ENCODE peak calls at places on chromosomes 4 and X, in seven cellular contexts. C, Q, M, H, B, J and P are unnamed samples.

GRCh38 chr4:125551451-125551850 is 236.7 kb downstream of the FAT4 start:
- DNase-seq in C (no peak), Q (no peak), M (no peak), H (no peak), B (no peak), J (no peak), P (no peak)

GRCh38 chr4:7206856-7207567 is 14.7 kb downstream of the SORCS2 start:
- DNase-seq in C (no peak), Q (no peak), M (no peak), H (no peak), B (peak; percentile 88), J (no peak), P (no peak)

GRCh38 chr4:74969507-74970474 is 36.9 kb downstream of the PARM1 start:
- DNase-seq in C (no peak), Q (peak; percentile 40), M (no peak), H (no peak), B (no peak), J (no peak), P (no peak)

GRCh38 chr4:31390849-31391248 is 670.7 kb downstream of the PCDH7 start:
- DNase-seq in C (no peak), Q (no peak), M (no peak), H (no peak), B (no peak), J (no peak), P (no peak)

GRCh38 chrX:9211269-9211668 is 177.3 kb upstream of the FAM9B start:
- DNase-seq in C (no peak), Q (no peak), M (no peak), H (peak; percentile 9), B (no peak), J (no peak), P (no peak)

GRCh38 chrX:115449742-115450141 is 111.2 kb upstream of the PLS3 start:
- DNase-seq in C (no peak), Q (no peak), M (no peak), H (no peak), B (no peak), J (no peak), P (no peak)

GRCh38 chrX:1196436-1196835 is 16.0 kb downstream of the CRLF2 start:
- DNase-seq in C (no peak), Q (no peak), M (no peak), H (no peak), B (no peak), J (no peak), P (no peak)

GRCh38 chr4:183260491-183261151 is 59.5 kb downstream of the CLDN22 start:
- DNase-seq in C (no peak), Q (no peak), M (peak; percentile 2), H (no peak), B (no peak), J (no peak), P (no peak)

GRCh38 chr4:89995006-89995405 is 100.4 kb downstream of the MMRN1 start:
- DNase-seq in C (no peak), Q (no peak), M (no peak), H (no peak), B (no peak), J (no peak), P (no peak)

GRCh38 chr4:188986271-188986689 is 847.0 kb downstream of the TRIML1 start:
- DNase-seq in C (no peak), Q (no peak), M (no peak), H (no peak), B (peak; percentile 57), J (no peak), P (no peak)

GRCh38 chr4:151314509-151314908 is 10.9 kb downstream of the SH3D19 start:
- DNase-seq in C (no peak), Q (no peak), M (no peak), H (no peak), B (no peak), J (no peak), P (no peak)

GRCh38 chrX:109709129-109709631 is 23.9 kb downstream of the ACSL4 start:
- DNase-seq in C (no peak), Q (no peak), M (no peak), H (peak; percentile 79), B (no peak), J (no peak), P (no peak)

GRCh38 chr4:110055014-110055768 is 142.5 kb downstream of the EGF start:
- DNase-seq in C (no peak), Q (no peak), M (peak; percentile 24), H (no peak), B (peak; percentile 29), J (no peak), P (no peak)

GRCh38 chrX:40402771-40403533 is 177.8 kb upstream of the ATP6AP2 start:
- DNase-seq in C (no peak), Q (no peak), M (no peak), H (peak; percentile 61), B (peak; percentile 42), J (no peak), P (no peak)

GRCh38 chr4:6371271-6371670 is 101.1 kb downstream of the PPP2R2C start:
- DNase-seq in C (no peak), Q (no peak), M (no peak), H (no peak), B (no peak), J (no peak), P (no peak)